ENCODE peak calls at places on chromosomes 2 and 18, in nine cellular contexts. D, E, W, B, R, K, T, I and X are unnamed samples.

GRCh38 chr2:231935207-231935524 is 9.0 kb upstream of the NPPC start:
- DNase-seq in K (no peak), I (no peak), E (peak), B (no peak), D (no peak), R (no peak), W (no peak), T (no peak), X (no peak)

GRCh38 chr2:1656326-1656960 is 87.9 kb downstream of the PXDN start:
- DNase-seq in I (peak), E (no peak), D (peak), B (peak), K (no peak), R (no peak), T (no peak), W (peak), X (peak)

GRCh38 chr2:172293952-172294351 is 133.4 kb upstream of the ITGA6 start:
- DNase-seq in I (no peak), K (no peak), W (no peak), D (peak), T (peak), B (peak), E (peak), R (no peak), X (no peak)

GRCh38 chr2:197868136-197868535 is 63.7 kb downstream of the PLCL1 start:
- DNase-seq in D (no peak), B (no peak), T (no peak), K (no peak), R (no peak), E (no peak), W (no peak), I (no peak), X (no peak)

GRCh38 chr2:15706986-15707632 is 115.4 kb downstream of the DDX1 start:
- DNase-seq in K (no peak), E (no peak), I (no peak), D (no peak), R (no peak), W (no peak), B (no peak), T (no peak), X (no peak)

GRCh38 chr2:42804338-42804737 is 12.0 kb upstream of the HAAO start:
- DNase-seq in T (no peak), K (no peak), D (no peak), E (peak), W (no peak), R (no peak), B (no peak), I (no peak), X (no peak)

GRCh38 chr2:239391286-239392071 is 9.3 kb downstream of the HDAC4 start:
- DNase-seq in B (no peak), I (no peak), T (no peak), E (no peak), K (no peak), D (no peak), W (no peak), R (no peak), X (no peak)

GRCh38 chr2:50535971-50536759 is 495.8 kb downstream of the NRXN1 start:
- DNase-seq in B (no peak), K (no peak), D (peak), I (peak), T (no peak), W (peak), R (no peak), E (peak), X (peak)

GRCh38 chr2:53768233-53768542 is 584 bp downstream of the CHAC2 start:
- DNase-seq in R (no peak), B (no peak), T (no peak), E (peak), W (peak), K (no peak), I (peak), D (peak), X (no peak)

GRCh38 chr2:67649331-67650071 is 252.4 kb downstream of the ETAA1 start:
- DNase-seq in K (no peak), E (peak), T (peak), B (no peak), R (no peak), D (peak), W (no peak), I (no peak), X (no peak)

GRCh38 chr2:233643128-233643527 is 6.9 kb downstream of the UGT1A10 start:
- DNase-seq in I (peak), B (peak), R (no peak), T (no peak), W (peak), K (no peak), E (peak), D (peak), X (peak)

GRCh38 chr18:39701839-39702238 is 2136.2 kb upstream of the CELF4 start:
- DNase-seq in R (no peak), I (no peak), W (no peak), K (no peak), T (no peak), B (no peak), E (peak), D (peak), X (no peak)

GRCh38 chr2:165847001-165847400 is 53.0 kb upstream of the GALNT3 start:
- DNase-seq in K (no peak), I (no peak), R (no peak), B (no peak), T (no peak), W (peak), D (peak), E (no peak), X (no peak)

GRCh38 chr2:101826716-101827115 is 129.2 kb downstream of the MAP4K4 start:
- DNase-seq in D (no peak), I (no peak), B (no peak), W (no peak), K (no peak), E (no peak), T (no peak), R (no peak), X (no peak)

GRCh38 chr2:9484533-9484932 is 10.2 kb downstream of the IAH1 start:
- DNase-seq in D (no peak), B (no peak), I (no peak), W (no peak), E (no peak), T (no peak), K (no peak), R (no peak), X (peak)

GRCh38 chr18:44700652-44701051 is 20.0 kb downstream of the SETBP1 start:
- DNase-seq in B (peak), E (peak), R (no peak), W (no peak), T (no peak), K (no peak), I (no peak), D (no peak), X (no peak)

GRCh38 chr2:37230581-37230980 is 815 bp downstream of the CEBPZ start:
- DNase-seq in T (no peak), I (peak), E (peak), D (peak), K (no peak), W (no peak), B (peak), R (no peak), X (no peak)

GRCh38 chr2:12050381-12050780 is 303.9 kb downstream of the LPIN1 start:
- DNase-seq in R (no peak), I (no peak), W (no peak), T (no peak), K (no peak), B (no peak), E (peak), D (peak), X (no peak)

GRCh38 chr2:239300242-239300641 is 100.6 kb downstream of the HDAC4 start:
- DNase-seq in K (no peak), T (no peak), W (no peak), I (no peak), E (no peak), B (no peak), R (no peak), D (no peak), X (no peak)

GRCh38 chr2:221570321-221571107 is 1.6 kb downstream of the EPHA4 start:
- DNase-seq in W (peak), E (peak), I (peak), T (no peak), K (no peak), R (peak), D (peak), B (peak), X (peak)

GRCh38 chr2:241720099-241720498 is 14.3 kb upstream of the D2HGDH start:
- DNase-seq in W (no peak), B (no peak), I (no peak), K (no peak), D (no peak), R (no peak), E (no peak), T (no peak), X (no peak)

GRCh38 chr2:118310016-118310877 is 222.0 kb downstream of the INSIG2 start:
- DNase-seq in I (peak), E (peak), B (peak), R (peak), D (no peak), T (no peak), W (peak), K (no peak), X (peak)

GRCh38 chr18:63949068-63949737 is at the start of gene HMSD:
- DNase-seq in W (peak), I (peak), D (peak), E (peak), R (no peak), B (peak), T (peak), K (no peak), X (no peak)

GRCh38 chr2:15693382-15693781 is 101.7 kb downstream of the DDX1 start:
- DNase-seq in R (no peak), B (no peak), W (no peak), D (no peak), K (no peak), T (no peak), E (no peak), I (no peak), X (no peak)

GRCh38 chr2:207311316-207312005 is 145.7 kb upstream of the KLF7 start:
- DNase-seq in E (peak), B (peak), K (peak), I (no peak), R (no peak), W (no peak), T (peak), D (peak), X (no peak)

GRCh38 chr18:56501896-56502295 is 136.5 kb downstream of the TXNL1 start:
- DNase-seq in T (no peak), K (no peak), B (no peak), R (no peak), I (no peak), E (peak), W (no peak), D (no peak), X (no peak)

GRCh38 chr2:10173258-10174005 is 50.9 kb downstream of the RRM2 start:
- DNase-seq in R (no peak), T (no peak), D (no peak), I (no peak), W (no peak), B (no peak), K (no peak), E (no peak), X (no peak)

GRCh38 chr18:49690307-49690706 is 123.0 kb downstream of the ACAA2 start:
- DNase-seq in D (peak), K (peak), R (no peak), B (no peak), W (no peak), T (no peak), E (peak), I (no peak), X (no peak)

GRCh38 chr2:172969609-172970008 is 106.0 kb upstream of the MAP3K20 start:
- DNase-seq in T (no peak), W (no peak), D (peak), I (no peak), K (no peak), B (no peak), E (no peak), R (no peak), X (no peak)

GRCh38 chr2:157438907-157439791 is 4.7 kb downstream of the CYTIP start:
- DNase-seq in I (no peak), T (no peak), W (no peak), K (no peak), R (peak), E (peak), D (no peak), B (no peak), X (no peak)

DNA sequence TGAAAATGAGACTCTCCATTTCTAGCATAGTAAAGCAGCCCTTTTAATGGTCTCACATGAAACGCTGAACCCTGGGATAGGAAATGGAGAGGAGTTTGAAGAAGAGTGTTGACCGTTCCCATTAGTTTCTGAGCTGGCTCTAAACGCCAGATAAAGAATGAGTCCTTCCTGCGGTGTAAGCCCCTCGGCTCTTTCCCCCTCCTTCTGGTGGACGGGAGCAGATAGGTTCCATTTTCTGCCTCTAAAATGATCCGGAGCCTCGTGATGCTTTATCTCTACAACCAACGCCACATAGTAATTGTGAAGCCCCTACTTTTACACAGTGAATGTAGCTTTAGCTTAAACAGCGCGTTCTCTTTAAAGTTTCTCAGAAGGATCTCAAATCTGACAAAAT is 24.1 kb upstream of the ZNF516 start:
- DNase-seq in W (peak), E (peak), I (peak), R (no peak), B (no peak), K (no peak), D (no peak), T (no peak), X (no peak)
- H3K27ac ChIP-seq in W (peak), E (no peak), I (peak), R (no peak), B (peak), K (no peak), D (no peak), T (no peak), X (no peak)

GRCh38 chr2:225694664-225695063 is 295.2 kb downstream of the NYAP2 start:
- DNase-seq in E (no peak), D (no peak), I (no peak), W (no peak), K (no peak), B (no peak), R (no peak), T (no peak), X (no peak)
- H3K4me3 ChIP-seq in E (no peak), D (no peak), I (no peak), W (no peak), K (no peak), B (no peak), R (no peak), T (no peak), X (no peak)

DNA sequence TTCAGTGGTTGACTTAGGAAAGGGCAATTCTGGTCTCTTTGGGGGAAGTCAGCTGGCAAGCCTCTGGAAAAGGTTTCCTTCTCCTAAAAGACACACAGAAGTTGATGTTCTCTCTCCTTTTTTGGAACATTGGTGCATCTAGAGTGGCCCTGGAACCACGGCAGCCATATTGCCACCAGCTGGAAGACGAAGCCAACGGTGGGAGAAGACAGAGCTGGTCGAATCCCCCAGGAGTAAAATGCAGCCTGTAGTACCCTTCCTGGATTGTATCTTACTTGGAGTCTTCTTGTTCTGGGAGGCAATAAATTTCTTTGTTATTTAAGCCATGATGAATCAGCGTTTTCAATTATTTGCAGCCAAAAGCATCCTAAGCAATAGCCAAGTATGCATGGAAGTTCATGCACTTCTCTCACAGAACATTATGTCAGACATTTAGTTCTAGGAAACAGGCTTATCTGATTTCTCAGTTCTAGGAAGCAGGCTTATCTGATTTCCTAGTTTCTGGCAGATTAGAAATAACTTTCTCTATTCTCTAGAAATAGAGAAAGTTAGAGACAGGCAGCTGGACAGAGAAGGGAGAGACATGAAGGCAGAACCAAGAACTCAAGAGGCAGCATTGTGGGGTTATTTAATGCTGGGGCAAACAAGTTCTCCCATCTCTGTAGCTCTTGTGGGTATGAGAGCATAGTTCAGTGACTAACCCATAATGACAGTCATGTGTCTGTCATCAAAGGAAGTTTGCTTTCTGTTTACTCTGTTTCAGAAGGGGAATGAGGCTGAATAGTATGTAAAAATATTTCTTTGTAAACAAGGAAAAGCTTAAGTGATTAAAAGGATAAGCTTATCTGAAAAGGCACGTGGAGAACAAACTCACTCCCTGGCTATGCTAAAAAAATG is 40.5 kb upstream of the NABP1 start:
- DNase-seq in B (no peak), R (peak), E (peak), T (no peak), I (no peak), D (peak), W (no peak), K (no peak), X (no peak)
- H3K27ac ChIP-seq in B (peak), R (peak), E (no peak), T (peak), I (no peak), D (peak), W (no peak), K (peak), X (no peak)

GRCh38 chr18:9831046-9831722 is 54.6 kb upstream of the TXNDC2 start:
- DNase-seq in E (no peak), D (no peak), W (no peak), B (no peak), I (no peak), K (no peak), T (no peak), R (no peak), X (no peak)

GRCh38 chr18:9827211-9827855 is 58.4 kb upstream of the TXNDC2 start:
- DNase-seq in B (no peak), I (no peak), D (no peak), W (no peak), T (no peak), E (peak), R (no peak), K (no peak), X (no peak)

GRCh38 chr18:9826666-9827065 is 59.1 kb upstream of the TXNDC2 start:
- DNase-seq in R (no peak), K (no peak), B (no peak), D (no peak), T (no peak), W (no peak), I (no peak), E (no peak), X (no peak)

GRCh38 chr18:9827856-9828793 is 57.6 kb upstream of the TXNDC2 start:
- DNase-seq in K (peak), I (no peak), R (no peak), T (peak), W (no peak), E (peak), D (peak), B (peak), X (no peak)

GRCh38 chr18:9828794-9829712 is 56.7 kb upstream of the TXNDC2 start:
- DNase-seq in D (peak), E (no peak), B (no peak), T (no peak), R (no peak), W (no peak), K (no peak), I (no peak), X (no peak)
- H3K4me3 ChIP-seq in D (no peak), E (no peak), B (no peak), T (no peak), R (no peak), W (no peak), K (peak), I (no peak), X (no peak)